ENCODE peak calls at places on chromosomes 3 and 15, in ten cellular contexts. V, C, G, J, M, U, L, I, R and E are unnamed samples.
A peak's percentile ranks its signal among the peaks of the same experiment; 100 is the strongest.

GRCh38 chr3:9420850-9421549 is 23.6 kb downstream of the SETD5 start:
- DNase-seq in V (no peak), C (no peak), G (peak; percentile 45), J (no peak), M (no peak), U (peak; percentile 30), L (peak; percentile 38), I (no peak), R (no peak), E (no peak)

GRCh38 chr15:66859688-66860253 is 157.7 kb downstream of the SMAD6 start:
- DNase-seq in V (no peak), C (no peak), G (no peak), J (no peak), M (no peak), U (no peak), L (no peak), I (no peak), R (no peak), E (no peak)

GRCh38 chr3:118987466-118987865 is 47.2 kb downstream of the IGSF11 start:
- DNase-seq in V (no peak), C (no peak), G (peak; percentile 2), J (no peak), M (peak; percentile 63), U (no peak), L (peak; percentile 44), I (no peak), R (peak; percentile 16), E (peak; percentile 27)

GRCh38 chr3:110485389-110485788 is 586.2 kb upstream of the NECTIN3 start:
- DNase-seq in V (no peak), C (no peak), G (no peak), J (no peak), M (no peak), U (peak; percentile 1), L (no peak), I (no peak), R (no peak), E (no peak)

GRCh38 chr15:31091531-31091930 is 10.0 kb downstream of the TRPM1 start:
- DNase-seq in V (no peak), C (no peak), G (peak; percentile 77), J (no peak), M (no peak), U (peak; percentile 57), L (peak; percentile 50), I (no peak), R (no peak), E (no peak)

GRCh38 chr3:46417841-46418611 is 11.0 kb downstream of the CCRL2 start:
- DNase-seq in V (no peak), C (no peak), G (no peak), J (no peak), M (no peak), U (no peak), L (no peak), I (no peak), R (no peak), E (no peak)

GRCh38 chr3:11371758-11372157 is 99.6 kb downstream of the ATG7 start:
- DNase-seq in V (no peak), C (no peak), G (no peak), J (no peak), M (no peak), U (no peak), L (no peak), I (no peak), R (peak; percentile 67), E (no peak)

GRCh38 chr15:29018406-29018805 is 132.6 kb downstream of the APBA2 start:
- DNase-seq in V (no peak), C (peak; percentile 8), G (no peak), J (no peak), M (no peak), U (no peak), L (no peak), I (peak; percentile 71), R (peak; percentile 44), E (no peak)

GRCh38 chr3:23640472-23641146 is 165.1 kb upstream of the UBE2E1 start:
- DNase-seq in V (no peak), C (no peak), G (no peak), J (no peak), M (no peak), U (no peak), L (no peak), I (no peak), R (no peak), E (no peak)

GRCh38 chr3:50517721-50518206 is 14.3 kb upstream of the CACNA2D2 start:
- DNase-seq in V (no peak), C (no peak), G (no peak), J (no peak), M (no peak), U (no peak), L (no peak), I (no peak), R (no peak), E (no peak)

GRCh38 chr3:40597441-40597840 is 72.7 kb downstream of the ZNF621 start:
- DNase-seq in V (no peak), C (no peak), G (peak; percentile 19), J (no peak), M (no peak), U (no peak), L (no peak), I (no peak), R (no peak), E (no peak)

GRCh38 chr3:126126811-126127431 is 43.0 kb upstream of the SLC41A3 start:
- DNase-seq in V (no peak), C (no peak), G (no peak), J (no peak), M (no peak), U (no peak), L (no peak), I (no peak), R (no peak), E (peak; percentile 14)

GRCh38 chr3:126321490-126321889 is 35.7 kb downstream of the KLF15 start:
- DNase-seq in V (no peak), C (no peak), G (no peak), J (no peak), M (no peak), U (no peak), L (no peak), I (no peak), R (no peak), E (no peak)

GRCh38 chr3:133928136-133928893 is 32.6 kb upstream of the RAB6B start:
- DNase-seq in V (no peak), C (no peak), G (no peak), J (no peak), M (no peak), U (no peak), L (no peak), I (no peak), R (no peak), E (no peak)

GRCh38 chr3:105355355-105356063 is 11.2 kb upstream of the ALCAM start:
- DNase-seq in V (no peak), C (no peak), G (peak; percentile 47), J (no peak), M (no peak), U (no peak), L (no peak), I (no peak), R (no peak), E (no peak)

GRCh38 chr15:53976844-53977392 is 1.3 kb upstream of the UNC13C start:
- DNase-seq in V (no peak), C (peak; percentile 36), G (no peak), J (no peak), M (no peak), U (no peak), L (no peak), I (no peak), R (peak; percentile 20), E (peak; percentile 72)

GRCh38 chr3:123755085-123755484 is 129.0 kb downstream of the MYLK start:
- DNase-seq in V (no peak), C (no peak), G (no peak), J (no peak), M (no peak), U (no peak), L (no peak), I (peak; percentile 56), R (no peak), E (no peak)

GRCh38 chr3:174376346-174376745 is 482.8 kb upstream of the NAALADL2 start:
- DNase-seq in V (no peak), C (no peak), G (peak; percentile 19), J (no peak), M (no peak), U (peak; percentile 37), L (peak; percentile 50), I (no peak), R (no peak), E (no peak)

GRCh38 chr3:56364665-56365064 is 103.6 kb downstream of the ERC2 start:
- DNase-seq in V (no peak), C (no peak), G (no peak), J (no peak), M (no peak), U (no peak), L (no peak), I (no peak), R (no peak), E (no peak)

GRCh38 chr15:67164401-67164791 is 90.1 kb downstream of the AAGAB start:
- DNase-seq in V (no peak), C (no peak), G (no peak), J (no peak), M (no peak), U (no peak), L (no peak), I (no peak), R (no peak), E (peak; percentile 70)

GRCh38 chr3:141448606-141449216 is 38.1 kb upstream of the RASA2 start:
- DNase-seq in V (no peak), C (no peak), G (no peak), J (no peak), M (no peak), U (peak; percentile 58), L (peak; percentile 78), I (no peak), R (no peak), E (no peak)

GRCh38 chr3:150348500-150348899 is 59.6 kb upstream of the TSC22D2 start:
- DNase-seq in V (no peak), C (no peak), G (peak; percentile 94), J (peak; percentile 12), M (no peak), U (peak; percentile 92), L (peak; percentile 94), I (no peak), R (no peak), E (no peak)

GRCh38 chr3:43531835-43532234 is 90.0 kb downstream of the ANO10 start:
- DNase-seq in V (no peak), C (no peak), G (peak; percentile 67), J (peak; percentile 46), M (no peak), U (peak; percentile 61), L (peak; percentile 70), I (no peak), R (no peak), E (no peak)

GRCh38 chr3:189148090-189148507 is 23.7 kb upstream of the TPRG1 start:
- DNase-seq in V (peak; percentile 70), C (peak; percentile 15), G (peak; percentile 62), J (peak; percentile 52), M (peak; percentile 82), U (peak; percentile 58), L (peak; percentile 63), I (peak; percentile 1), R (peak; percentile 38), E (peak; percentile 70)

GRCh38 chr3:127150915-127151564 is 41.9 kb upstream of the PRR23E start:
- DNase-seq in V (no peak), C (no peak), G (no peak), J (no peak), M (no peak), U (no peak), L (no peak), I (no peak), R (no peak), E (peak; percentile 56)

GRCh38 chr3:64599651-64600050 is 88.1 kb downstream of the ADAMTS9 start:
- DNase-seq in V (no peak), C (no peak), G (no peak), J (no peak), M (no peak), U (no peak), L (no peak), I (peak; percentile 25), R (peak; percentile 37), E (no peak)

GRCh38 chr15:97143847-97144711 is 813.6 kb downstream of the NR2F2 start:
- DNase-seq in V (no peak), C (no peak), G (no peak), J (no peak), M (no peak), U (no peak), L (no peak), I (no peak), R (no peak), E (no peak)

GRCh38 chr3:97687734-97688133 is 76.8 kb upstream of the ARL6 start:
- DNase-seq in V (no peak), C (no peak), G (no peak), J (no peak), M (no peak), U (no peak), L (no peak), I (no peak), R (no peak), E (no peak)